ENCODE peak calls at places on chromosomes 5 and 9, in seven cellular contexts. A is T-cell; P is anterior cingulate cortex; M is HEK293T; Q is smooth muscle cell of the brain vasculature; E is stimulated activated CD8-positive, alpha-beta memory T cell treated with anti-CD3 and anti-CD28 coated beads, Interleukin-2, amount 100 ng/mL, for 1 hour; L is mesendoderm. B is an unnamed sample.

GRCh38 chr9:130193531-130194405 is 21.6 kb downstream of the NCS1 start:
- DNase-seq in A (no peak), P (no peak), M (no peak), Q (no peak), E (no peak), L (no peak), B (no peak)

GRCh38 chr5:176392526-176392925 is 4.0 kb downstream of the HIGD2A start:
- DNase-seq in A (no peak), P (no peak), M (no peak), Q (no peak), E (no peak), L (no peak), B (no peak)

GRCh38 chr5:759781-760362 is 24.7 kb downstream of the ZDHHC11B start:
- DNase-seq in A (no peak), P (no peak), M (no peak), Q (no peak), E (no peak), L (no peak), B (no peak)

GRCh38 chr9:127970401-127971313 is 10.1 kb downstream of the EEIG1 start:
- DNase-seq in A (peak), P (no peak), M (no peak), Q (no peak), E (no peak), L (no peak), B (no peak)

GRCh38 chr9:76927540-76928240 is 21.8 kb upstream of the PRUNE2 start:
- DNase-seq in A (no peak), P (no peak), M (no peak), Q (no peak), E (no peak), L (no peak), B (peak)

GRCh38 chr9:114282507-114282906 is 40.4 kb upstream of the ORM1 start:
- DNase-seq in A (no peak), P (no peak), M (no peak), Q (no peak), E (no peak), L (no peak), B (no peak)

GRCh38 chr5:170445936-170446335 is 56.8 kb upstream of the KCNMB1 start:
- DNase-seq in A (no peak), P (no peak), M (no peak), Q (no peak), E (no peak), L (no peak), B (no peak)

GRCh38 chr9:97500263-97500662 is 1.2 kb upstream of the TMOD1 start:
- DNase-seq in A (no peak), P (no peak), M (no peak), Q (no peak), E (no peak), L (no peak), B (no peak)

GRCh38 chr5:31757813-31758212 is 118.9 kb downstream of the PDZD2 start:
- DNase-seq in A (no peak), P (no peak), M (no peak), Q (no peak), E (no peak), L (no peak), B (no peak)

GRCh38 chr5:83714780-83715179 is 5.9 kb downstream of the HAPLN1 start:
- DNase-seq in A (no peak), P (no peak), M (no peak), Q (no peak), E (no peak), L (peak), B (no peak)

GRCh38 chr5:8686707-8687106 is 817.8 kb downstream of the MTRR start:
- DNase-seq in A (no peak), P (no peak), M (no peak), Q (no peak), E (no peak), L (no peak), B (no peak)

GRCh38 chr9:36671561-36671960 is 98.9 kb downstream of the MELK start:
- DNase-seq in A (no peak), P (no peak), M (no peak), Q (no peak), E (no peak), L (no peak), B (no peak)

GRCh38 chr9:115850548-115851304 is 302.9 kb upstream of the PAPPA start:
- DNase-seq in A (no peak), P (no peak), M (no peak), Q (no peak), E (no peak), L (no peak), B (peak)

GRCh38 chr9:94887721-94888120 is 161.2 kb downstream of the AOPEP start:
- DNase-seq in A (no peak), P (no peak), M (no peak), Q (no peak), E (no peak), L (no peak), B (no peak)

B was measured in ELR.